ENCODE peak calls at places on chromosome 22, in five cellular contexts. K is GM23338, P is psoas muscle, H is left lung, N is NCI-H2081 treated with DMSO at 0.1 percent for 48 hours. Q is an unnamed sample.

GRCh38 chr22:25404556-25404922 is 159.9 kb upstream of the GRK3 start:
- DNase-seq in K (peak; percentile 73), P (peak; percentile 30), H (no peak), N (no peak), Q (no peak)

GRCh38 chr22:27022256-27022655 is 364.9 kb downstream of the MIAT start:
- DNase-seq in K (no peak), P (no peak), H (no peak), N (no peak), Q (no peak)

GRCh38 chr22:23256986-23257888 is 76.9 kb downstream of the BCR start:
- DNase-seq in K (no peak), P (peak; percentile 74), H (no peak), N (no peak), Q (no peak)

GRCh38 chr22:27880778-27881394 is 38.2 kb downstream of the PITPNB start:
- DNase-seq in K (peak; percentile 82), P (no peak), H (no peak), N (no peak), Q (no peak)

GRCh38 chr22:46906326-46907045 is 144.0 kb downstream of the TBC1D22A start:
- DNase-seq in K (no peak), P (no peak), H (no peak), N (no peak), Q (no peak)

GRCh38 chr22:40603088-40603605 is 33.4 kb downstream of the MRTFA start:
- DNase-seq in K (no peak), P (no peak), H (no peak), N (no peak), Q (no peak)

GRCh38 chr22:43171019-43171491 is 15.9 kb downstream of the TTLL12 start:
- DNase-seq in K (no peak), P (no peak), H (no peak), N (no peak), Q (no peak)

GRCh38 chr22:29202231-29203192 is 3.2 kb upstream of the EMID1 start:
- DNase-seq in K (peak; percentile 68), P (peak; percentile 56), H (peak; percentile 71), N (no peak), Q (peak; percentile 92)

GRCh38 chr22:43330178-43331063 is 12.8 kb downstream of the SCUBE1 start:
- DNase-seq in K (no peak), P (no peak), H (no peak), N (no peak), Q (no peak)

GRCh38 chr22:30325065-30325720 is 1.5 kb downstream of the TBC1D10A start:
- DNase-seq in K (peak; percentile 30), P (peak; percentile 38), H (peak; percentile 41), N (no peak), Q (no peak)

GRCh38 chr22:49828599-49828965 is 909 bp upstream of the BRD1 start:
- DNase-seq in K (no peak), P (no peak), H (no peak), N (no peak), Q (peak; percentile 47)

GRCh38 chr22:45308624-45309421 is 911 bp upstream of the FAM118A start:
- DNase-seq in K (peak; percentile 37), P (no peak), H (no peak), N (no peak), Q (peak; percentile 60)

GRCh38 chr22:24996420-24996952 is 44.0 kb downstream of the KIAA1671 start:
- DNase-seq in K (peak; percentile 87), P (no peak), H (no peak), N (no peak), Q (peak; percentile 80)

GRCh38 chr22:45316796-45317526 is 7.2 kb downstream of the FAM118A start:
- DNase-seq in K (no peak), P (no peak), H (no peak), N (no peak), Q (no peak)

GRCh38 chr22:18055619-18056160 is 22.1 kb upstream of the PEX26 start:
- DNase-seq in K (no peak), P (no peak), H (no peak), N (no peak), Q (no peak)

GRCh38 chr22:46754110-46754799 is 8.2 kb upstream of the TBC1D22A start:
- DNase-seq in K (no peak), P (peak; percentile 98), H (peak; percentile 91), N (no peak), Q (no peak)

GRCh38 chr22:44180706-44181032 is at the start of gene PARVG:
- DNase-seq in K (peak; percentile 70), P (no peak), H (no peak), N (no peak), Q (peak; percentile 81)

GRCh38 chr22:24155597-24156145 is 25.6 kb upstream of the SUSD2 start:
- DNase-seq in K (peak; percentile 79), P (peak; percentile 87), H (peak; percentile 83), N (no peak), Q (peak; percentile 91)

GRCh38 chr22:32842486-32842885 is 41.0 kb downstream of the TIMP3 start:
- DNase-seq in K (no peak), P (no peak), H (no peak), N (no peak), Q (no peak)

GRCh38 chr22:43126506-43127165 is 16.1 kb downstream of the BIK start:
- DNase-seq in K (no peak), P (no peak), H (no peak), N (no peak), Q (peak; percentile 79)

GRCh38 chr22:22823126-22823804 is 64.4 kb upstream of the IGLL5 start:
- DNase-seq in K (no peak), P (no peak), H (no peak), N (no peak), Q (no peak)

GRCh38 chr22:45460288-45461109 is 42.2 kb upstream of the FBLN1 start:
- DNase-seq in K (no peak), P (peak; percentile 79), H (no peak), N (no peak), Q (no peak)

GRCh38 chr22:17842386-17842785 is 68.1 kb upstream of the BID start:
- DNase-seq in K (no peak), P (no peak), H (no peak), N (no peak), Q (no peak)

GRCh38 chr22:25021976-25022711 is 69.6 kb downstream of the KIAA1671 start:
- DNase-seq in K (no peak), P (no peak), H (no peak), N (no peak), Q (no peak)

GRCh38 chr22:31211862-31212730 is at the start of gene LIMK2:
- DNase-seq in K (peak; percentile 98), P (peak; percentile 96), H (peak; percentile 95), N (peak; percentile 21), Q (peak; percentile 99)

GRCh38 chr22:39174498-39175120 is 22.1 kb upstream of the CBX7 start:
- DNase-seq in K (peak; percentile 100), P (peak; percentile 79), H (peak; percentile 83), N (no peak), Q (peak; percentile 97)

GRCh38 chr22:22460635-22461034 is 47.9 kb downstream of the ZNF280B start:
- DNase-seq in K (peak; percentile 47), P (no peak), H (no peak), N (no peak), Q (no peak)

GRCh38 chr22:22026157-22026831 is 43.7 kb upstream of the TOP3B start:
- DNase-seq in K (no peak), P (no peak), H (no peak), N (no peak), Q (no peak)